ENCODE peak calls at places on chromosomes 6 and 20, in five cellular contexts. One of them, this sample, is unnamed.

GRCh38 chr20:14928083-14928482 is 590.7 kb upstream of the FLRT3 start:
- DNase-seq in tibial artery: no peak
- DNase-seq in CD4-positive, alpha-beta memory T cell: no peak
- DNase-seq in HAP-1: no peak
- DNase-seq in stimulated activated CD8-positive, alpha-beta memory T cell treated with anti-CD3 and anti-CD28 coated beads, Interleukin-15, amount 100 ng/mL, for 24 hours: no peak
- DNase-seq in this sample: no peak

GRCh38 chr6:79946242-79946641 is 1.1 kb downstream of the ELOVL4 start:
- DNase-seq in tibial artery: no peak
- DNase-seq in CD4-positive, alpha-beta memory T cell: peak
- DNase-seq in HAP-1: peak
- DNase-seq in stimulated activated CD8-positive, alpha-beta memory T cell treated with anti-CD3 and anti-CD28 coated beads, Interleukin-15, amount 100 ng/mL, for 24 hours: no peak
- DNase-seq in this sample: no peak

GRCh38 chr6:40848868-40849524 is 190.0 kb downstream of the UNC5CL start:
- DNase-seq in tibial artery: no peak
- DNase-seq in CD4-positive, alpha-beta memory T cell: no peak
- DNase-seq in HAP-1: no peak
- DNase-seq in stimulated activated CD8-positive, alpha-beta memory T cell treated with anti-CD3 and anti-CD28 coated beads, Interleukin-15, amount 100 ng/mL, for 24 hours: no peak
- DNase-seq in this sample: no peak

GRCh38 chr6:130046711-130047439 is 28.5 kb downstream of the L3MBTL3 start:
- DNase-seq in tibial artery: no peak
- DNase-seq in CD4-positive, alpha-beta memory T cell: no peak
- DNase-seq in HAP-1: no peak
- DNase-seq in stimulated activated CD8-positive, alpha-beta memory T cell treated with anti-CD3 and anti-CD28 coated beads, Interleukin-15, amount 100 ng/mL, for 24 hours: no peak
- DNase-seq in this sample: no peak

GRCh38 chr6:168371185-168371584 is 51.6 kb upstream of the DACT2 start:
- DNase-seq in tibial artery: peak
- DNase-seq in CD4-positive, alpha-beta memory T cell: no peak
- DNase-seq in HAP-1: no peak
- DNase-seq in stimulated activated CD8-positive, alpha-beta memory T cell treated with anti-CD3 and anti-CD28 coated beads, Interleukin-15, amount 100 ng/mL, for 24 hours: no peak
- DNase-seq in this sample: no peak

GRCh38 chr20:57748601-57749130 is 38.9 kb upstream of the PMEPA1 start:
- DNase-seq in tibial artery: peak
- DNase-seq in CD4-positive, alpha-beta memory T cell: peak
- DNase-seq in HAP-1: peak
- DNase-seq in stimulated activated CD8-positive, alpha-beta memory T cell treated with anti-CD3 and anti-CD28 coated beads, Interleukin-15, amount 100 ng/mL, for 24 hours: peak
- DNase-seq in this sample: peak

GRCh38 chr6:509676-510075 is 118.1 kb downstream of the IRF4 start:
- DNase-seq in tibial artery: no peak
- DNase-seq in CD4-positive, alpha-beta memory T cell: no peak
- DNase-seq in HAP-1: no peak
- DNase-seq in stimulated activated CD8-positive, alpha-beta memory T cell treated with anti-CD3 and anti-CD28 coated beads, Interleukin-15, amount 100 ng/mL, for 24 hours: no peak
- DNase-seq in this sample: no peak

GRCh38 chr20:35463455-35464300 is 8.3 kb downstream of the CEP250 start:
- DNase-seq in tibial artery: no peak
- DNase-seq in CD4-positive, alpha-beta memory T cell: peak
- DNase-seq in HAP-1: peak
- DNase-seq in stimulated activated CD8-positive, alpha-beta memory T cell treated with anti-CD3 and anti-CD28 coated beads, Interleukin-15, amount 100 ng/mL, for 24 hours: no peak
- DNase-seq in this sample: no peak

GRCh38 chr6:132820629-132821381 is 6.4 kb downstream of the RPS12 start:
- DNase-seq in tibial artery: no peak
- DNase-seq in CD4-positive, alpha-beta memory T cell: no peak
- DNase-seq in HAP-1: peak
- DNase-seq in stimulated activated CD8-positive, alpha-beta memory T cell treated with anti-CD3 and anti-CD28 coated beads, Interleukin-15, amount 100 ng/mL, for 24 hours: no peak
- DNase-seq in this sample: no peak

GRCh38 chr6:164554700-164555479 is 754.5 kb downstream of the C6orf118 start:
- DNase-seq in tibial artery: no peak
- DNase-seq in CD4-positive, alpha-beta memory T cell: no peak
- DNase-seq in HAP-1: no peak
- DNase-seq in stimulated activated CD8-positive, alpha-beta memory T cell treated with anti-CD3 and anti-CD28 coated beads, Interleukin-15, amount 100 ng/mL, for 24 hours: no peak
- DNase-seq in this sample: no peak

GRCh38 chr6:14945461-14946210 is 300.2 kb upstream of the JARID2 start:
- DNase-seq in tibial artery: no peak
- DNase-seq in CD4-positive, alpha-beta memory T cell: no peak
- DNase-seq in HAP-1: no peak
- DNase-seq in stimulated activated CD8-positive, alpha-beta memory T cell treated with anti-CD3 and anti-CD28 coated beads, Interleukin-15, amount 100 ng/mL, for 24 hours: no peak
- DNase-seq in this sample: no peak

GRCh38 chr6:44254957-44255808 is 2.1 kb downstream of the SLC35B2 start:
- DNase-seq in tibial artery: no peak
- DNase-seq in CD4-positive, alpha-beta memory T cell: no peak
- DNase-seq in HAP-1: peak
- DNase-seq in stimulated activated CD8-positive, alpha-beta memory T cell treated with anti-CD3 and anti-CD28 coated beads, Interleukin-15, amount 100 ng/mL, for 24 hours: no peak
- DNase-seq in this sample: no peak

GRCh38 chr6:42745083-42745637 is 743 bp downstream of the TBCC start:
- DNase-seq in tibial artery: peak
- DNase-seq in CD4-positive, alpha-beta memory T cell: peak
- DNase-seq in HAP-1: peak
- DNase-seq in stimulated activated CD8-positive, alpha-beta memory T cell treated with anti-CD3 and anti-CD28 coated beads, Interleukin-15, amount 100 ng/mL, for 24 hours: no peak
- DNase-seq in this sample: peak

GRCh38 chr20:47357296-47358051 is 975 bp upstream of the ZMYND8 start:
- DNase-seq in tibial artery: peak
- DNase-seq in CD4-positive, alpha-beta memory T cell: peak
- DNase-seq in HAP-1: peak
- DNase-seq in stimulated activated CD8-positive, alpha-beta memory T cell treated with anti-CD3 and anti-CD28 coated beads, Interleukin-15, amount 100 ng/mL, for 24 hours: peak
- DNase-seq in this sample: peak

GRCh38 chr20:19828233-19828632 is 70.2 kb downstream of the RIN2 start:
- DNase-seq in tibial artery: no peak
- DNase-seq in CD4-positive, alpha-beta memory T cell: peak
- DNase-seq in HAP-1: no peak
- DNase-seq in stimulated activated CD8-positive, alpha-beta memory T cell treated with anti-CD3 and anti-CD28 coated beads, Interleukin-15, amount 100 ng/mL, for 24 hours: no peak
- DNase-seq in this sample: no peak

GRCh38 chr20:57381596-57382503 is 9.3 kb upstream of the RBM38 start:
- DNase-seq in tibial artery: peak
- DNase-seq in CD4-positive, alpha-beta memory T cell: peak
- DNase-seq in HAP-1: peak
- DNase-seq in stimulated activated CD8-positive, alpha-beta memory T cell treated with anti-CD3 and anti-CD28 coated beads, Interleukin-15, amount 100 ng/mL, for 24 hours: peak
- DNase-seq in this sample: peak

GRCh38 chr20:60030471-60030870 is 72.2 kb downstream of the CDH26 start:
- DNase-seq in tibial artery: no peak
- DNase-seq in CD4-positive, alpha-beta memory T cell: no peak
- DNase-seq in HAP-1: no peak
- DNase-seq in stimulated activated CD8-positive, alpha-beta memory T cell treated with anti-CD3 and anti-CD28 coated beads, Interleukin-15, amount 100 ng/mL, for 24 hours: no peak
- DNase-seq in this sample: no peak

GRCh38 chr6:19320066-19320465 is 517.1 kb upstream of the ID4 start:
- DNase-seq in tibial artery: no peak
- DNase-seq in CD4-positive, alpha-beta memory T cell: no peak
- DNase-seq in HAP-1: no peak
- DNase-seq in stimulated activated CD8-positive, alpha-beta memory T cell treated with anti-CD3 and anti-CD28 coated beads, Interleukin-15, amount 100 ng/mL, for 24 hours: no peak
- DNase-seq in this sample: no peak

GRCh38 chr6:117951783-117952182 is 44.7 kb downstream of the SLC35F1 start:
- DNase-seq in tibial artery: no peak
- DNase-seq in CD4-positive, alpha-beta memory T cell: no peak
- DNase-seq in HAP-1: peak
- DNase-seq in stimulated activated CD8-positive, alpha-beta memory T cell treated with anti-CD3 and anti-CD28 coated beads, Interleukin-15, amount 100 ng/mL, for 24 hours: no peak
- DNase-seq in this sample: no peak

GRCh38 chr6:17577059-17577458 is 23.0 kb upstream of the FAM8A1 start:
- DNase-seq in tibial artery: no peak
- DNase-seq in CD4-positive, alpha-beta memory T cell: no peak
- DNase-seq in HAP-1: no peak
- DNase-seq in stimulated activated CD8-positive, alpha-beta memory T cell treated with anti-CD3 and anti-CD28 coated beads, Interleukin-15, amount 100 ng/mL, for 24 hours: no peak
- DNase-seq in this sample: no peak

GRCh38 chr6:142570221-142570671 is 268.4 kb downstream of the ADGRG6 start:
- DNase-seq in tibial artery: no peak
- DNase-seq in CD4-positive, alpha-beta memory T cell: no peak
- DNase-seq in HAP-1: no peak
- DNase-seq in stimulated activated CD8-positive, alpha-beta memory T cell treated with anti-CD3 and anti-CD28 coated beads, Interleukin-15, amount 100 ng/mL, for 24 hours: no peak
- DNase-seq in this sample: peak

GRCh38 chr6:71537717-71538116 is 249.1 kb downstream of the OGFRL1 start:
- DNase-seq in tibial artery: no peak
- DNase-seq in CD4-positive, alpha-beta memory T cell: no peak
- DNase-seq in HAP-1: no peak
- DNase-seq in stimulated activated CD8-positive, alpha-beta memory T cell treated with anti-CD3 and anti-CD28 coated beads, Interleukin-15, amount 100 ng/mL, for 24 hours: no peak
- DNase-seq in this sample: no peak